ENCODE peak calls at places on chromosomes 3 and 15, in six cellular contexts. H is Peyer's patch, I is A549, K is HepG2, A is transverse colon, Q is esophagus squamous epithelium. S is an unnamed sample. For H3K4me1, the result is how much of the 10 kb centered on the place peaks cover.

GRCh38 chr3:156819842-156820686 is 6.1 kb upstream of the LEKR1 start:
- DNase-seq in H (no peak), I (no peak), K (no peak), A (no peak), Q (no peak), S (no peak)

GRCh38 chr3:129087138-129087702 is 26.6 kb downstream of the GP9 start:
- DNase-seq in H (no peak), I (no peak), K (peak), A (no peak), Q (no peak), S (no peak)

GRCh38 chr15:29826908-29827307 is 4.6 kb upstream of the TJP1 start:
- DNase-seq in H (no peak), I (no peak), K (no peak), A (no peak), Q (no peak), S (no peak)

GRCh38 chr3:36730965-36731364 is 33.4 kb downstream of the DCLK3 start:
- DNase-seq in H (peak), I (no peak), K (peak), A (peak), Q (no peak), S (no peak)

GRCh38 chr3:39099738-39100499 is 7.5 kb downstream of the GORASP1 start:
- DNase-seq in H (no peak), I (no peak), K (no peak), A (no peak), Q (no peak), S (no peak)

GRCh38 chr3:1082024-1082633 is 10.7 kb upstream of the CNTN6 start:
- DNase-seq in H (peak), I (peak), K (peak), A (peak), Q (no peak), S (peak)

GRCh38 chr3:169744332-169745054 is 20.4 kb downstream of the TERC start:
- DNase-seq in H (no peak), I (no peak), K (no peak), A (no peak), Q (no peak), S (no peak)

GRCh38 chr15:57190208-57190607 is 186.1 kb upstream of the CGNL1 start:
- DNase-seq in H (no peak), I (no peak), K (no peak), A (no peak), Q (no peak), S (no peak)

GRCh38 chr15:67043939-67044771 is 21.2 kb upstream of the SMAD3 start:
- DNase-seq in H (no peak), I (peak), K (peak), A (no peak), Q (no peak), S (no peak)

GRCh38 chr3:58642846-58643245 is 23.7 kb downstream of the FAM3D start:
- DNase-seq in H (no peak), I (no peak), K (no peak), A (no peak), Q (no peak), S (no peak)

GRCh38 chr3:187900961-187901755 is 155.9 kb upstream of the BCL6 start:
- DNase-seq in H (no peak), I (no peak), K (no peak), A (no peak), Q (no peak), S (no peak)

GRCh38 chr15:91369823-91370222 is 269.8 kb downstream of the SV2B start:
- DNase-seq in H (no peak), I (no peak), K (no peak), A (no peak), Q (no peak), S (no peak)

GRCh38 chr3:152300029-152300764 is 31.5 kb downstream of the MBNL1 start:
- DNase-seq in H (no peak), I (no peak), K (no peak), A (no peak), Q (no peak), S (no peak)

GRCh38 chr3:177813322-177813721 is 616.0 kb upstream of the TBL1XR1 start:
- DNase-seq in H (no peak), I (peak), K (peak), A (no peak), Q (no peak), S (peak)

GRCh38 chr3:194879126-194879887 is 193.6 kb downstream of the FAM43A start:
- DNase-seq in H (no peak), I (no peak), K (no peak), A (peak), Q (no peak), S (no peak)

GRCh38 chr3:64133272-64133671 is 92.0 kb downstream of the PRICKLE2 start:
- DNase-seq in H (no peak), I (no peak), K (no peak), A (no peak), Q (no peak), S (no peak)

GRCh38 chr15:62888628-62889027 is 153.9 kb upstream of the TPM1 start:
- DNase-seq in H (no peak), I (no peak), K (no peak), A (no peak), Q (no peak), S (no peak)

GRCh38 chr15:67937153-67937761 is 97.4 kb upstream of the RNU6-1 start:
- DNase-seq in H (no peak), I (peak), K (no peak), A (no peak), Q (no peak), S (no peak)

GRCh38 chr15:73318463-73319351 is 50.1 kb downstream of the HCN4 start:
- DNase-seq in H (no peak), I (no peak), K (no peak), A (no peak), Q (no peak), S (peak)

GRCh38 chr3:157531301-157531660 is 28.1 kb upstream of the VEPH1 start:
- DNase-seq in H (no peak), I (no peak), K (no peak), A (no peak), Q (no peak), S (no peak)

GRCh38 chr15:87269566-87269965 is 987.0 kb downstream of the NTRK3 start:
- DNase-seq in H (no peak), I (no peak), K (no peak), A (no peak), Q (no peak), S (no peak)

GRCh38 chr15:91898843-91899242 is 45.3 kb downstream of the SLCO3A1 start:
- DNase-seq in H (no peak), I (no peak), K (no peak), A (no peak), Q (no peak), S (no peak)

GRCh38 chr3:184175506-184175905 is 851 bp downstream of the AP2M1 start:
- DNase-seq in H (no peak), I (no peak), K (no peak), A (no peak), Q (no peak), S (no peak)

GRCh38 chr15:85380860-85381535 is 595 bp downstream of the AKAP13 start:
- DNase-seq in H (peak), I (no peak), K (no peak), A (peak), Q (peak), S (peak)

GRCh38 chr3:12894629-12895028 is 53.3 kb upstream of the RPL32 start:
- DNase-seq in H (no peak), I (no peak), K (peak), A (no peak), Q (no peak), S (no peak)

GRCh38 chr3:25781758-25782594 is 1.3 kb downstream of the NGLY1 start:
- DNase-seq in H (no peak), I (no peak), K (no peak), A (no peak), Q (no peak), S (no peak)

GRCh38 chr3:133881492-133881891 is 14.2 kb downstream of the RAB6B start:
- DNase-seq in H (peak), I (no peak), K (no peak), A (no peak), Q (no peak), S (no peak)

GRCh38 chr3:101998256-101998926 is 149.1 kb downstream of the NFKBIZ start:
- DNase-seq in H (no peak), I (peak), K (no peak), A (no peak), Q (no peak), S (no peak)

GRCh38 chr3:112619295-112619694 is 21.6 kb downstream of the CCDC80 start:
- DNase-seq in H (no peak), I (peak), K (no peak), A (no peak), Q (no peak), S (no peak)

GRCh38 chr15:64351265-64351664 is 4.7 kb downstream of the CSNK1G1 start:
- DNase-seq in H (no peak), I (no peak), K (no peak), A (no peak), Q (no peak), S (no peak)

GRCh38 chr3:34009480-34009844 is 211.0 kb downstream of the PDCD6IP start:
- DNase-seq in H (no peak), I (peak), K (no peak), A (no peak), Q (no peak), S (no peak)

GRCh38 chr3:184742676-184743135 is 30.8 kb upstream of the MAGEF1 start:
- DNase-seq in H (peak), I (no peak), K (no peak), A (no peak), Q (no peak), S (no peak)

GRCh38 chr3:16148783-16149182 is 25.7 kb upstream of the GALNT15 start:
- DNase-seq in H (peak), I (peak), K (no peak), A (peak), Q (no peak), S (peak)

GRCh38 chr15:74653426-74654082 is 37.9 kb downstream of the CLK3 start:
- DNase-seq in H (peak), I (no peak), K (no peak), A (peak), Q (no peak), S (no peak)

GRCh38 chr3:140006331-140006730 is 71.3 kb downstream of the CLSTN2 start:
- DNase-seq in H (no peak), I (no peak), K (no peak), A (no peak), Q (no peak), S (no peak)

GRCh38 chr3:113339616-113340244 is 101.6 kb downstream of the CFAP44 start:
- DNase-seq in H (no peak), I (no peak), K (no peak), A (no peak), Q (no peak), S (no peak)

GRCh38 chr3:40877651-40878463 is 321.4 kb upstream of the CTNNB1 start:
- DNase-seq in H (peak), I (no peak), K (peak), A (peak), Q (no peak), S (peak)

GRCh38 chr15:60362318-60363023 is 35.3 kb downstream of the ANXA2 start:
- DNase-seq in H (no peak), I (peak), K (peak), A (no peak), Q (no peak), S (no peak)

GRCh38 chr3:151047636-151048035 is 37.8 kb upstream of the MED12L start:
- DNase-seq in H (no peak), I (peak), K (no peak), A (no peak), Q (no peak), S (no peak)

DNA sequence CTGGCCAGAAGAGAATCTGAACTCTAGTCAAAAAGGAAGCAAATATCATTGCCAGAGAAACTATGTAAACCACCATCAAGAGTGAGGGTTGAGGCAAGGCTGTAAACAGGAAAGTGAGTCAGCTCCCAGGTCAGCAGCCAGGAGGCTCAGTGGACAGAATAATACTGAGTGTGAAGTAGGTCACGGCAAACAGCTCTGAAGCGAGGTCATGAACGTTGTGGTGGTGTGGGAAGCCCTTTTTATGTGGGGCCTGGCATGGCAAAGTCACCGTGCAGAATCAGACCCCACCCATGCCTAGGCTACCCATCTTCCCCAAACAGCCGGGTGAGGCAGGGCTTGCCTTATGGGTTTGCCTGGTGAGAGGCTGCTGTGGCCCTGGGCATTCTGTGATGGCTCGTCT is 43.9 kb downstream of the THBS1 start:
- DNase-seq in H (peak), I (no peak), K (peak), A (peak), Q (no peak), S (peak)
- TF ChIP-seq POLR2A in H (no peak), I (no peak), K (no peak), A (no peak), Q (no peak), S (no peak)

GRCh38 chr3:22039156-22039555 is 288.1 kb upstream of the ZNF385D start:
- DNase-seq in H (no peak), I (no peak), K (no peak), A (no peak), Q (no peak), S (no peak)
- H3K4me3 ChIP-seq in H (no peak), I (no peak), K (no peak), A (no peak), Q (no peak), S (no peak)

GRCh38 chr3:70988111-70988510 is 595.4 kb downstream of the FOXP1 start:
- DNase-seq in H (no peak), I (no peak), K (no peak), A (no peak), Q (no peak), S (no peak)
- H3K4me1 ChIP-seq in H (under half), I (under half), K (under half), A (under half), Q (half or more), S (under half)

GRCh38 chr3:27720029-27720518 is 2.0 kb downstream of the EOMES start:
- DNase-seq in H (no peak), I (no peak), K (no peak), A (no peak), Q (no peak), S (no peak)

GRCh38 chr3:27722957-27723802 is 1.1 kb upstream of the EOMES start:
- DNase-seq in H (no peak), I (no peak), K (no peak), A (no peak), Q (no peak), S (no peak)

GRCh38 chr3:27723803-27724458 is 1.8 kb upstream of the EOMES start:
- DNase-seq in H (no peak), I (no peak), K (no peak), A (no peak), Q (no peak), S (peak)

GRCh38 chr3:27720899-27721716 is 1.0 kb downstream of the EOMES start:
- DNase-seq in H (no peak), I (peak), K (no peak), A (no peak), Q (no peak), S (peak)

GRCh38 chr3:27721717-27722564 is at the start of gene EOMES:
- DNase-seq in H (peak), I (peak), K (peak), A (peak), Q (no peak), S (peak)
- TF ChIP-seq POLR2A in H (no peak), I (peak), K (no peak), A (no peak), Q (no peak), S (no peak)